ENCODE peak calls at places on chromosomes 2 and 18, in eight cellular contexts. Q, A, W, L, G, J, U and C are unnamed samples. For H3K4me1, the result is how much of the 10 kb centered on the place peaks cover.

GRCh38 chr2:241868661-241869081 is 858 bp upstream of the RTP5 start:
- DNase-seq in W (no peak), U (no peak), A (peak), G (no peak), Q (no peak), L (peak), J (peak), C (no peak)

GRCh38 chr2:128756372-128756730 is 437.7 kb upstream of the HS6ST1 start:
- DNase-seq in G (no peak), U (no peak), W (no peak), Q (no peak), J (no peak), A (no peak), L (no peak), C (no peak)

GRCh38 chr2:6556755-6557154 is 309.0 kb downstream of the CMPK2 start:
- DNase-seq in U (no peak), G (no peak), A (no peak), J (no peak), L (no peak), Q (no peak), W (no peak), C (peak)

GRCh38 chr2:105714141-105714540 is 30.6 kb upstream of the NCK2 start:
- DNase-seq in A (no peak), U (no peak), Q (no peak), L (no peak), J (no peak), W (no peak), G (no peak), C (no peak)

GRCh38 chr2:235914756-235915155 is 253.4 kb downstream of the GBX2 start:
- DNase-seq in G (no peak), L (no peak), W (no peak), A (no peak), U (no peak), Q (no peak), J (no peak), C (no peak)

GRCh38 chr2:110157153-110157793 is 41.7 kb upstream of the MALL start:
- DNase-seq in W (no peak), U (peak), L (no peak), J (no peak), G (no peak), Q (no peak), A (no peak), C (peak)

GRCh38 chr2:230759481-230760191 is 47.0 kb downstream of the CAB39 start:
- DNase-seq in Q (no peak), J (no peak), L (no peak), G (no peak), W (no peak), U (no peak), A (no peak), C (peak)

GRCh38 chr2:20745924-20746555 is 76.9 kb downstream of the LDAH start:
- DNase-seq in U (no peak), A (no peak), J (no peak), Q (no peak), L (no peak), G (no peak), W (no peak), C (peak)

GRCh38 chr2:236505648-236506047 is 64.0 kb upstream of the ACKR3 start:
- DNase-seq in Q (no peak), A (no peak), J (no peak), L (no peak), W (no peak), G (no peak), U (no peak), C (no peak)

GRCh38 chr18:46668135-46668534 is 11.1 kb upstream of the LOXHD1 start:
- DNase-seq in A (no peak), L (no peak), Q (no peak), U (no peak), J (no peak), G (no peak), W (no peak), C (no peak)

GRCh38 chr2:211845346-211846030 is 693.1 kb downstream of the ERBB4 start:
- DNase-seq in Q (no peak), G (no peak), W (no peak), J (no peak), A (no peak), L (no peak), U (no peak), C (no peak)

GRCh38 chr2:199659207-199659606 is 191.8 kb downstream of the FTCDNL1 start:
- DNase-seq in Q (no peak), U (no peak), G (peak), L (peak), A (no peak), W (peak), J (peak), C (peak)

GRCh38 chr2:192016265-192016664 is 169.4 kb upstream of the CAVIN2 start:
- DNase-seq in U (peak), L (no peak), Q (no peak), J (no peak), W (no peak), G (no peak), A (no peak), C (peak)

GRCh38 chr2:202488671-202489070 is 112.5 kb downstream of the BMPR2 start:
- DNase-seq in G (no peak), Q (no peak), W (no peak), J (no peak), L (no peak), U (no peak), A (no peak), C (no peak)

DNA sequence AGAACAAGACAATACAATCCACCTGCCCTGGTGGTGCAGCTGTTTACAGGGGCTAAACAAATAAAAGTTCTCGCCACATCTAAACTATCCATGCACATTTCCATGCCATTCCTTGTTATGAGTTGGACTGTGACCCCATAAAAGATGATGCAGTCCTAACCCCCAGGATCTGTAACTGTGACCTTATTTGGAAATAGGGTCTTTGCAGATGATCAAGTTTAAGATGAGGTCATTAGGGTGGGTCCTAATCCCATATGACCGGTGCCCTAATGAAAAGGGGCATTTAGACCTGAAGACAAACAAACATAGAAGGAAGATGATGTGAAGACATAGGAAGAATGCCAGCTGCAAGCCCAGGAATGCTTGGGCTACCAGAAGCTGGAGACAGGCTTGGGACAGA is 28.2 kb downstream of the THNSL2 start:
- DNase-seq in J (no peak), A (no peak), L (no peak), Q (no peak), U (no peak), G (no peak), W (no peak), C (no peak)
- H3K4me1 ChIP-seq in J (under half), A (under half), L (under half), Q (under half), U (under half), G (under half), W (under half), C (under half)

GRCh38 chr2:25738383-25739343 is 65.3 kb upstream of the DTNB start:
- DNase-seq in Q (no peak), G (no peak), U (no peak), A (no peak), L (no peak), J (no peak), W (no peak), C (no peak)

GRCh38 chr2:25744055-25744454 is 70.7 kb upstream of the DTNB start:
- DNase-seq in G (no peak), A (no peak), W (no peak), Q (no peak), L (no peak), U (no peak), J (no peak), C (no peak)

GRCh38 chr2:25740810-25741381 is 67.5 kb upstream of the DTNB start:
- DNase-seq in J (no peak), U (peak), W (no peak), Q (no peak), G (no peak), L (no peak), A (no peak), C (peak)

GRCh38 chr2:25743132-25743830 is 69.9 kb upstream of the DTNB start:
- DNase-seq in W (no peak), J (no peak), Q (no peak), A (no peak), U (no peak), L (no peak), G (no peak), C (no peak)

DNA sequence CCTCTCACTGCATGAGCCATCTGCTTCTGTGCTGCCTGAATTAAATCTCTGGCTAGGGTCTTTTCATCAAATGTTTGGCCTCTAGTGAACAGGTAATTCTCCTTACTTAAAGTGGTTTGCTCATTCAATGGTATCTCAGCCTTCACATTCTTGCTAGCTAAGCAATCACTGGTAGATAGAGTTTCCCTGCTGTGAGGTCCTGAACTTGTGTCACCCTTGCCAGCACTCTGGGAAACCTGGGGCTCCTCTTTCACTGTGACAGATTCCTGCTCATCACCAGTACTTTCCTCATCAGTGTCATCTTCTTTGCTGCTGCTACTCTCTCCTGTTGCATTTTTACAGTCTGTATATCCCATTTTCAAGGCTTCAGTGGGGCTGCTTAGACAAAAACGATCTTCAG is 69.1 kb upstream of the DTNB start:
- DNase-seq in A (no peak), G (no peak), U (no peak), J (no peak), W (no peak), Q (no peak), L (no peak), C (no peak)
- H3K4me3 ChIP-seq in A (no peak), G (no peak), U (no peak), J (no peak), W (no peak), Q (no peak), L (no peak), C (no peak)

DNA sequence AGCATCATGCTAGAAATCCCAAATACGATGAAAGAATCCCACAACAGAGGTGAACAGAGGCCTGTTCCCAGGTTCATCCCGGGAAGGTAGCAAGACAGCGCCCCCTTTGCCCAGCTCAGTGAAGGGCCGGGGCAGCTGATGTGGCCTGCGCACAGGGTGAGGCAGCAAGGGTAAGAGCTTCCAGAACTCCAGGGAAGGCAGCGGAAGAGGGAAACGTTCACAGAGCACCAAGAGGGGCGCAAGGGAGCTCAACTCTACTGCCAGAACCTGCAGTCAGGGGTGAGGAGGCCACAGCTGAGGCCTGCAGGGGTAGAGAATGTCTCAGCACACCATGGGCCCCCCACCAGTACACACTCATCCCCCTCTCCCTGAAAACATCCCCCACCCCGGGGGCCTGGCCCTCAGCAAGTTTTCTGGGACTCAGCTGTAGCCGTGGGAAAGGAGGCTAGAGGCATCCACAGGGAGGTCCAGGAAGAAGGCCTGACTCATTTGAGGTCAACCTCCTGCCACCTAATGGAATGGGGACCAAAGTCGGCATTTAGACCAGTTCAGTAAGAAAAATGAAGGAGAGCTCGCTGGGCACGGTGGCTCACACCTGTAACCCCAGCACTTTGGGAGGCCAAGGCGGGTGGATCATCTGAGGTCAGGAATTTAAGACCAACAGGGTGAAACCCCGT is 95.6 kb upstream of the ASAP2 start:
- DNase-seq in L (no peak), Q (no peak), J (no peak), G (no peak), U (no peak), A (no peak), W (no peak), C (peak)
- TF ChIP-seq CTCF in L (peak), Q (no peak), J (peak), G (no peak), U (peak), A (no peak), W (no peak), C (no peak)

DNA sequence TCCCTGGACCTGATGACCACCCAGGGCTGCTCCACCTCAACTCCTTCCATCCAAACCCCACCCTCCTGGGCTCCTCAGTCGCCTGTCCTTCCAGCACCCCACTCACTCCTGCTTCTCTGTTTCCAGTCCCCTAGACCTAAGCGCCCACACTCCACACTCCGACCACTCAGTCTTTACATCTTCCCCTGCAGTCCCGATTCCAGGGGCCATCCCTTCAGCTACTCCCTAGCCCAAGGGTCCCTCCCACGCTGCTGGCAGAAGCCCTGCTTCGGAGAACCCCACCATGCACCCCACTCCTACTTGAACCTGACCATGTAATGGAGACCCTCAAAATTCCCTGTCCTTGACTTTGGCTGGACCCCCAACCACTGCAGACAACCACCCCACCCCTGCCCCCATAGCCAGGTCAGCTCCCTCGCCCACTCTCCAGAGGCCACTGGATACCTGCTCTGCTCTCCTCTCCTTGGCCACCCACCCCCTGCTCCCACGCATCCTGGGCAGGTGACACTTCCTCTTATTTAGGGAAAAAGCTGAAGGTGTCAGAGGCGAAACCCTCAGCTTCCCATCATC is 28.2 kb downstream of the EMX1 start:
- DNase-seq in Q (no peak), J (no peak), U (no peak), W (no peak), L (no peak), A (no peak), G (no peak), C (no peak)
- H3K4me1 ChIP-seq in Q (under half), J (under half), U (under half), W (under half), L (under half), A (under half), G (under half), C (under half)

GRCh38 chr2:205701509-205701908 is 19.2 kb downstream of the NRP2 start:
- DNase-seq in A (no peak), Q (no peak), J (no peak), W (no peak), L (no peak), G (no peak), U (peak), C (no peak)

GRCh38 chr2:205699554-205700289 is 17.4 kb downstream of the NRP2 start:
- DNase-seq in W (no peak), L (no peak), Q (no peak), A (no peak), J (no peak), G (no peak), U (no peak), C (no peak)

GRCh38 chr2:205700331-205701132 is 18.2 kb downstream of the NRP2 start:
- DNase-seq in G (peak), J (no peak), W (no peak), L (no peak), A (no peak), Q (no peak), U (peak), C (peak)

GRCh38 chr2:205696541-205697441 is 14.5 kb downstream of the NRP2 start:
- DNase-seq in G (no peak), L (no peak), Q (no peak), A (no peak), W (no peak), J (no peak), U (no peak), C (peak)

GRCh38 chr2:205698556-205699282 is 16.4 kb downstream of the NRP2 start:
- DNase-seq in W (no peak), Q (no peak), J (no peak), G (no peak), A (no peak), L (no peak), U (peak), C (no peak)
- H3K4me3 ChIP-seq in W (no peak), Q (no peak), J (no peak), G (no peak), A (no peak), L (no peak), U (no peak), C (no peak)

GRCh38 chr2:196758474-196759377 is 40.8 kb downstream of the GTF3C3 start:
- DNase-seq in L (no peak), J (no peak), G (no peak), A (no peak), Q (no peak), U (no peak), W (no peak), C (peak)
- TF ChIP-seq CTCF in L (peak), J (peak), G (peak), A (no peak), Q (peak), U (peak), W (no peak), C (no peak)

DNA sequence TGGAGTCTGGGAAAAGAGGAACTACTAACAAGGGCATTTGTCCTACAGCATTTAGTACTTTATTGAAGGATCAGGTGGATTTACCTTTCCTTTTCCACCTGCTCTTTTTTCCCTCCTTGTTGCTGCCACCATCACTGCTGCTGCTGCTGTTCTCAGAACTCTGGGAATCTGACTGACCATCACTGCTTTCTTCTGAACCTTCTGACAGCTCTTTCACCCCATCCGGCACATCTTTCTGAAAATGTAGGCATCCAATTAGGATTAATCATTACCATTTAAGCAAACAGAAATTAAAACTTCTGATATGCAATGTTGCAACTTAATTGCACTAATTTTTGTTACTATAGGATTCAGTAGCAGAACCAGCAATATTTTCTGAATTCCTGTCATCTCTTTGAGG is 79.0 kb downstream of the ASXL2 start:
- DNase-seq in J (no peak), W (no peak), A (no peak), U (no peak), L (no peak), Q (no peak), G (no peak), C (no peak)
- H3K4me1 ChIP-seq in J (under half), W (under half), A (under half), U (under half), L (under half), Q (under half), G (under half), C (under half)

GRCh38 chr2:218959141-218959731 is at the start of gene CDK5R2:
- DNase-seq in Q (peak), G (peak), A (peak), W (peak), U (peak), J (peak), L (peak), C (peak)
- H3K4me3 ChIP-seq in Q (peak), G (peak), A (no peak), W (peak), U (peak), J (peak), L (peak), C (no peak)